ENCODE peak calls at places on chromosomes 3 and 15, in four cellular contexts. F, V, O and X are unnamed samples.

GRCh38 chr3:188508454-188508853 is 354.5 kb downstream of the LPP start:
- DNase-seq in F (no peak), V (no peak), O (no peak), X (no peak)

GRCh38 chr3:47409688-47410416 is 29.0 kb downstream of the PTPN23 start:
- DNase-seq in F (no peak), V (no peak), O (no peak), X (no peak)

GRCh38 chr15:55618396-55618795 is 30.3 kb upstream of the PYGO1 start:
- DNase-seq in F (no peak), V (peak; percentile 83), O (no peak), X (no peak)

GRCh38 chr3:118408431-118408830 is 626.2 kb downstream of the IGSF11 start:
- DNase-seq in F (no peak), V (no peak), O (no peak), X (no peak)

GRCh38 chr3:119360736-119361462 is 66.7 kb downstream of the ARHGAP31 start:
- DNase-seq in F (no peak), V (peak; percentile 77), O (no peak), X (no peak)

GRCh38 chr3:141578197-141578596 is 91.4 kb downstream of the RASA2 start:
- DNase-seq in F (peak; percentile 80), V (no peak), O (no peak), X (no peak)

GRCh38 chr3:176590722-176591121 is 606.6 kb downstream of the TBL1XR1 start:
- DNase-seq in F (no peak), V (peak; percentile 11), O (no peak), X (no peak)

GRCh38 chr3:119529883-119530282 is 29.5 kb downstream of the CD80 start:
- DNase-seq in F (peak; percentile 71), V (no peak), O (no peak), X (no peak)

GRCh38 chr15:42921049-42921731 is 612 bp upstream of the TTBK2 start:
- DNase-seq in F (peak; percentile 8), V (no peak), O (no peak), X (no peak)

GRCh38 chr15:101258238-101259144 is 6.6 kb upstream of the CHSY1 start:
- DNase-seq in F (peak; percentile 80), V (peak; percentile 65), O (no peak), X (peak; percentile 47)

GRCh38 chr15:72368895-72369294 is 6.9 kb downstream of the HEXA start:
- DNase-seq in F (no peak), V (no peak), O (no peak), X (no peak)

GRCh38 chr3:128215800-128216495 is 62.7 kb downstream of the EEFSEC start:
- DNase-seq in F (peak; percentile 55), V (no peak), O (no peak), X (no peak)

GRCh38 chr3:128217702-128218475 is 64.6 kb downstream of the EEFSEC start:
- DNase-seq in F (peak; percentile 79), V (no peak), O (no peak), X (no peak)

GRCh38 chr3:128218476-128218829 is 65.2 kb downstream of the EEFSEC start:
- DNase-seq in F (no peak), V (no peak), O (no peak), X (no peak)

GRCh38 chr3:128215290-128215689 is 62.0 kb downstream of the EEFSEC start:
- DNase-seq in F (no peak), V (no peak), O (no peak), X (no peak)

GRCh38 chr3:128218858-128219257 is 65.6 kb downstream of the EEFSEC start:
- DNase-seq in F (no peak), V (no peak), O (no peak), X (no peak)
- H3K56ac ChIP-seq in F (no peak overlapping the region), V (no peak overlapping the region), O (no peak overlapping the region), X (no peak overlapping the region)

GRCh38 chr3:4584537-4585249 is 91.5 kb downstream of the ITPR1 start:
- DNase-seq in F (peak; percentile 16), V (no peak), O (no peak), X (no peak)
- H3K56ac ChIP-seq in F (peak overlapping the region; percentile 35), V (no peak overlapping the region), O (no peak overlapping the region), X (no peak overlapping the region)

GRCh38 chr3:32194653-32195052 is 43.8 kb upstream of the CMTM8 start:
- DNase-seq in F (no peak), V (no peak), O (no peak), X (no peak)
- H3K56ac ChIP-seq in F (no peak overlapping the region), V (no peak overlapping the region), O (no peak overlapping the region), X (no peak overlapping the region)

GRCh38 chr15:31248263-31248662 is 78.4 kb upstream of the KLF13 start:
- DNase-seq in F (no peak), V (no peak), O (no peak), X (no peak)
- H3K56ac ChIP-seq in F (no peak overlapping the region), V (no peak overlapping the region), O (no peak overlapping the region), X (no peak overlapping the region)

DNA sequence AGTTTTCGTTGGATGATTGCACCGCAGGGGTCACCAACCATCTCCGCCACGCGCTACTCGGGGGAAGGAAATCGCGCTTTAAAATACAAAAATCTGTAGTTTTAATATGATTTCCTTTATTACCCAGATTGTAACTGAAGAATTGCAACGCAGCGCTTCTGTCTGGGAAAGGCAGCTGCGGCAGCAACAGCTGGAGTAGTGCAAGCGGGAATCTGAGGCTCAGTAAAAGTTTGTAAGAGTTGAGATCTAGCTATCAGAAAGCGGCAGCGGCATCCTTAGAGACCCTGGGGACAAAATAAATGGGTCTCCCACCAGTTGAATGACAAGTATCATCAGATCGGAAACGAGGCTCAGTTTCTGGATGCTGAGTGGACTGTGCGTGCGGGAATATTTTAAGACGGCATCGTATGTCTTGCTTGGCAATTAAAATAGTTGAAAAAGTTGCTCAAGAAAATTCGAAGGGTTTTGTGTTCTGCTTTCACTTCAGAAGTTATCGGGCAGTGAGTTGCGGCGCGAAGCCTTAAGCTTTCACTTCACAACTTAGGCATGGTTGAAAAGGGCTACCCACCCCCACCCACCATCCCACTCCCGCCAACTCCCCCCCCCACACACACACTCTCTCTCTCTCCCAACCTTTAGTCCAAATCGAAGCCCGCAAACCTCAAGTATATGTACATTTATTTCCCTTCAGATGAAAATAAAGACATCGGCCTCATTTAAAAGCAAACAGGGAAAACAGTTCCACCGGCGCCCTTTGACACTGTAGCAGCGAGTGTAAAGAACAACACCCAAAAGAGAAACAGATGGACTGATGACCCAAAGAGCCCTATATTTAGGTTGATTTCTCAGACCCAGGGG is 2.6 kb downstream of the MECOM start:
- DNase-seq in F (peak; percentile 46), V (no peak), O (no peak), X (no peak)
- H3K56ac ChIP-seq in F (no peak overlapping the region), V (peak overlapping the region; percentile 92), O (no peak overlapping the region), X (no peak overlapping the region)

DNA sequence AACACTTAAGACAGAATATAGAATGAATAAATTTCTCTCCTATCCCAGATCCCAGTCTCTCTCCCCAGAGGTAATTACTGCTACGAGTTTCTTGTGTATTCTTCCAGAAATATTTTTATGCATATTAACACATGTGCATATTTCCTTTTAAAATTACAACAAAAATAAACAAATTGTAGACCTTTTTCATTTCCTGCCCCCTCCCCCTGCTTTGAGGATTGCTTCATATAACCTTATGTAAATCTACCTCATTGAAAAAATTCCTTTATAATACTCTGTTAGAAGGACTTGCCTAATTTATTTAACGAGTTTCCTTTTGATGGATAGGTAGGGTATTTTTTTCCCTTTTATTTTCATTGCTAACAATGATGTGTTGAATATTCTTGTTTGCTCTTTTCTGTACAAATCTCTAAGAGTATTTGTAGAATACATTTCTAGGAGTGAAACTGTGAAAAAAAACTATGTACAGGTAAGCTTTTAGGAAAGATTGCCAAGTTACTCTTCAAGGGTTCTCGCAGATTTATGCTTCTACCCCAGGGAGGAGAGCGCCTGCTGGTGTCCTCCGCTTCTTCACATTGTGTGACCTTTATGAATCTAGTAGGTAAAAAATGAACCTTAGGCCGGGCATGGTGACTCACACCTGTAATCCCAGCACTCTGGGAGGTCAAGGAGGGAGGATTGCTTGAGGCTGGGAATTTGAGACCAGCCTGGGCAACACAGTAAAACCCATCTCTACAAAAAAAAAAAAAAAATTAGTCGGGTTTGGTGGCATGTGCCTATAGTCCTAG is 257.7 kb upstream of the HES1 start:
- DNase-seq in F (no peak), V (no peak), O (no peak), X (no peak)
- H3K56ac ChIP-seq in F (no peak overlapping the region), V (no peak overlapping the region), O (no peak overlapping the region), X (no peak overlapping the region)

GRCh38 chr3:64019271-64019670 is 4.0 kb downstream of the PSMD6 start:
- DNase-seq in F (no peak), V (no peak), O (no peak), X (no peak)

GRCh38 chr3:64019879-64020278 is 3.4 kb downstream of the PSMD6 start:
- DNase-seq in F (no peak), V (no peak), O (no peak), X (no peak)

GRCh38 chr3:64023861-64024223 is 548 bp upstream of the PSMD6 start:
- DNase-seq in F (peak; percentile 11), V (no peak), O (no peak), X (no peak)

GRCh38 chr3:64023187-64023860 is at the start of gene PSMD6:
- DNase-seq in F (peak; percentile 79), V (peak; percentile 92), O (peak; percentile 88), X (peak; percentile 99)

GRCh38 chr3:64022451-64023186 is 675 bp downstream of the PSMD6 start:
- DNase-seq in F (no peak), V (no peak), O (no peak), X (no peak)
- H3K56ac ChIP-seq in F (peak overlapping the region; percentile 9), V (peak overlapping the region; percentile 99), O (no peak overlapping the region), X (peak overlapping the region; percentile 21)

GRCh38 chr3:70803891-70804290 is 491.5 kb upstream of the MDFIC2 start:
- DNase-seq in F (no peak), V (no peak), O (no peak), X (no peak)
- H3K56ac ChIP-seq in F (no peak overlapping the region), V (no peak overlapping the region), O (no peak overlapping the region), X (no peak overlapping the region)

DNA sequence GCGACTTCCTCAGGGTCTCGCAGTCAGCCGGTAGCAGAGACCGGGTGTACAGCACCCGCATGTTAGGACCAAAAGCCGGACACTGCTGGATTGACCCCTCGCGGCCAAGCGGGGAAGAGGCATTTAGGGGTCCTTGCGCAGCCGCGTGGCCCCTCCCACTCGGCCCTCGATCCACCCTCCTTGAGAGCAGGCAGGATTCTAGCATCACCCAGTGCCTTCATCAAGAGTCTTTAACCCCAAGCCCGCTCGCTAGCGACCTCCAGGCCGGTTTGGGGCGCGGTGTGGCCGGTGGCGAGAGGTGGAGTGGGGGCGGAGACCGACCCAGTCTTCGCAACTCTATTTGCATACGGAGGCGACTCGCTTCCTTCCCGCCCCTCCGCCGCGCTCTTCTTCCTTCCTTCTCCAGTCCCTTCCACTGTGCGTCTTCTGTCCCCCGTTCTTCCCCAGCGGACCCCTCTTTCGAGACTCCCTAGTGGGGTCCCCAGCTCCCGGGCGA is at the start of gene ST6GAL1:
- DNase-seq in F (peak; percentile 37), V (peak; percentile 91), O (peak; percentile 89), X (peak; percentile 82)
- H3K56ac ChIP-seq in F (no peak within 1 kb of the TSS), V (peak within 1 kb of the TSS; percentile 95), O (no peak within 1 kb of the TSS), X (peak within 1 kb of the TSS; percentile 62)

DNA sequence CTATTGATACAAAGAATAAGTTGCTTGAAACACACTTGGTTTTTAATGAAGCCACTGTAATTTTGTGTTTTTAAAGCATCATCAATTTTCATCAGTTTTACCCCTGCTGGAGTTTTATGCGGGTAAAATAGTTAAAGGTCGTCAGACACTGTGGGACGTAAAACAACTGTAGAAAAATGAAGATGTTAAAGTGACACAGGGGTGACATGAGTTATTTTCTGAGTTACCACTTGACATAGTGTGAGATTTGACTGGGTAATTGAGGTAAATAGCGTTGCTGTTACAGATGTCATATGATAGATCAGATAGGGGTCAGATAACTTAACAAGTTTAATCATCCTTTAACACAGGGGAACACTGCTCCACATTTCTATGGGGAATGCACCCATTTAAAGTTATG is 297.6 kb downstream of the CHL1 start:
- DNase-seq in F (no peak), V (no peak), O (no peak), X (no peak)
- H3K56ac ChIP-seq in F (no peak overlapping the region), V (no peak overlapping the region), O (no peak overlapping the region), X (no peak overlapping the region)